ENCODE peak calls at places on chromosomes 4 and X, in six cellular contexts. Q is NCI-H510A treated with DMSO at 0.1 percent for 48 hours; T is NCI-H1105; P is cardiac muscle cell; N is IMR-90; L is stimulated activated CD8-positive, alpha-beta memory T cell treated with anti-CD3 and anti-CD28 coated beads, Interleukin-7, amount 100 ng/mL, for 1 hour. S is an unnamed sample.

GRCh38 chr4:7630559-7631287 is 196.0 kb upstream of the PSAPL1 start:
- DNase-seq in Q (peak; percentile 11), T (peak; percentile 48), P (no peak), N (peak; percentile 89), L (no peak), S (no peak)

GRCh38 chrX:13742397-13743176 is 8.0 kb downstream of the OFD1 start:
- DNase-seq in Q (no peak), T (no peak), P (no peak), N (no peak), L (no peak), S (no peak)

GRCh38 chr4:61489927-61490326 is 289.8 kb downstream of the ADGRL3 start:
- DNase-seq in Q (no peak), T (no peak), P (no peak), N (no peak), L (no peak), S (no peak)

GRCh38 chr4:153639556-153640475 is 44.3 kb upstream of the TLR2 start:
- DNase-seq in Q (no peak), T (no peak), P (no peak), N (no peak), L (no peak), S (no peak)

GRCh38 chr4:30386266-30386895 is 333.8 kb upstream of the PCDH7 start:
- DNase-seq in Q (no peak), T (no peak), P (no peak), N (peak; percentile 77), L (no peak), S (no peak)

GRCh38 chr4:123452585-123452984 is 56.0 kb downstream of the SPRY1 start:
- DNase-seq in Q (no peak), T (peak; percentile 4), P (no peak), N (peak; percentile 98), L (no peak), S (peak; percentile 35)

GRCh38 chrX:48511561-48511960 is 2.8 kb downstream of the PORCN start:
- DNase-seq in Q (no peak), T (no peak), P (no peak), N (no peak), L (no peak), S (no peak)

GRCh38 chr4:62394751-62395150 is 1194.6 kb downstream of the ADGRL3 start:
- DNase-seq in Q (no peak), T (no peak), P (no peak), N (no peak), L (no peak), S (no peak)